ENCODE peak calls at places on chromosomes 11 and 22, in nine cellular contexts. P is WTC11; O is kidney glomerular epithelial cell; U is T-helper 2 cell; M is DMS 273 treated with DMSO at 0.1 percent for 48 hours; R is LoVo; B is stimulated activated CD4-positive, alpha-beta T cell treated with anti-CD3 and anti-CD28 coated beads, Interleukin-1b, Interleukin-23, amount 100 ng/mL, for 48 hours; F is amniotic stem cell; T is psoas muscle. W is an unnamed sample.

GRCh38 chr11:60363542-60364525 is 14.5 kb upstream of the MS4A7 start:
- DNase-seq in P (peak; percentile 65), O (peak; percentile 45), U (peak; percentile 24), M (no peak), R (peak; percentile 55), B (peak; percentile 50), F (peak; percentile 7), T (no peak), W (no peak)

GRCh38 chr11:14969922-14970323 is 2.2 kb downstream of the CALCA start:
- DNase-seq in P (peak; percentile 94), O (no peak), U (no peak), M (no peak), R (no peak), B (peak; percentile 73), F (no peak), T (no peak), W (no peak)

GRCh38 chr11:86518211-86518610 is 143.5 kb downstream of the CCDC81 start:
- DNase-seq in P (no peak), O (no peak), U (no peak), M (no peak), R (no peak), B (no peak), F (no peak), T (no peak), W (no peak)

GRCh38 chr22:41222846-41223507 is 17.8 kb downstream of the CHADL start:
- DNase-seq in P (no peak), O (no peak), U (no peak), M (no peak), R (no peak), B (no peak), F (no peak), T (no peak), W (no peak)

GRCh38 chr11:69215784-69216415 is 60.2 kb downstream of the SMIM38 start:
- DNase-seq in P (no peak), O (no peak), U (no peak), M (peak; percentile 74), R (peak; percentile 29), B (no peak), F (no peak), T (no peak), W (no peak)

GRCh38 chr22:38953577-38954413 is 3.6 kb upstream of the APOBEC3A start:
- DNase-seq in P (no peak), O (no peak), U (no peak), M (no peak), R (no peak), B (peak; percentile 87), F (no peak), T (no peak), W (no peak)

GRCh38 chr11:36057372-36058045 is 113.6 kb downstream of the LDLRAD3 start:
- DNase-seq in P (no peak), O (no peak), U (no peak), M (no peak), R (no peak), B (no peak), F (no peak), T (peak; percentile 72), W (no peak)

GRCh38 chr11:128346808-128347207 is 240.6 kb downstream of the ETS1 start:
- DNase-seq in P (no peak), O (no peak), U (no peak), M (no peak), R (no peak), B (peak; percentile 72), F (no peak), T (no peak), W (no peak)

GRCh38 chr11:45229401-45229800 is 56.7 kb downstream of the SYT13 start:
- DNase-seq in P (no peak), O (no peak), U (no peak), M (no peak), R (no peak), B (no peak), F (no peak), T (no peak), W (no peak)

GRCh38 chr22:23218867-23219251 is 38.5 kb downstream of the BCR start:
- DNase-seq in P (peak; percentile 55), O (peak; percentile 37), U (no peak), M (peak; percentile 75), R (no peak), B (no peak), F (no peak), T (no peak), W (no peak)

GRCh38 chr11:561148-562003 is 606 bp downstream of the RASSF7 start:
- DNase-seq in P (no peak), O (peak; percentile 94), U (no peak), M (no peak), R (peak; percentile 90), B (no peak), F (no peak), T (no peak), W (no peak)

GRCh38 chr11:66325140-66325754 is 8.4 kb upstream of the CD248 start:
- DNase-seq in P (no peak), O (no peak), U (no peak), M (peak; percentile 65), R (no peak), B (no peak), F (no peak), T (no peak), W (no peak)

GRCh38 chr11:126588630-126589491 is 233.4 kb downstream of the ST3GAL4 start:
- DNase-seq in P (no peak), O (no peak), U (no peak), M (no peak), R (no peak), B (no peak), F (no peak), T (no peak), W (no peak)

GRCh38 chr22:40258463-40259046 is 80.8 kb downstream of the TNRC6B start:
- DNase-seq in P (no peak), O (peak; percentile 25), U (no peak), M (no peak), R (peak; percentile 86), B (no peak), F (no peak), T (no peak), W (no peak)